ENCODE peak calls at places on chromosomes 13 and 19, in five cellular contexts. One of them, this sample, is unnamed.

GRCh38 chr19:55156202-55157063 is 1.1 kb downstream of the TNNI3 start:
- DNase-seq in tibial artery: no peak
- DNase-seq in mammary epithelial cell: peak; percentile 29
- DNase-seq in RWPE1: peak; percentile 79
- DNase-seq in uterus: no peak
- DNase-seq in this sample: no peak

GRCh38 chr19:58033741-58034475 is at the start of gene ZSCAN1:
- DNase-seq in tibial artery: peak; percentile 42
- DNase-seq in mammary epithelial cell: peak; percentile 11
- DNase-seq in RWPE1: no peak
- DNase-seq in uterus: peak; percentile 72
- DNase-seq in this sample: no peak

GRCh38 chr13:34931572-34931971 is 10.5 kb upstream of the NBEA start:
- DNase-seq in tibial artery: no peak
- DNase-seq in RWPE1: no peak
- DNase-seq in uterus: no peak
- DNase-seq in mammary epithelial cell: peak; percentile 36
- DNase-seq in this sample: no peak

GRCh38 chr19:19256072-19256969 is 16.8 kb downstream of the TM6SF2 start:
- DNase-seq in tibial artery: no peak
- DNase-seq in uterus: no peak
- DNase-seq in RWPE1: no peak
- DNase-seq in mammary epithelial cell: no peak
- DNase-seq in this sample: no peak

GRCh38 chr19:31232871-31233270 is 116.4 kb downstream of the TSHZ3 start:
- DNase-seq in tibial artery: no peak
- DNase-seq in mammary epithelial cell: peak; percentile 7
- DNase-seq in uterus: no peak
- DNase-seq in RWPE1: no peak
- DNase-seq in this sample: no peak

GRCh38 chr13:107466326-107466725 is 749.0 kb downstream of the LIG4 start:
- DNase-seq in RWPE1: peak; percentile 11
- DNase-seq in mammary epithelial cell: no peak
- DNase-seq in uterus: no peak
- DNase-seq in tibial artery: no peak
- DNase-seq in this sample: no peak

GRCh38 chr13:94968040-94968756 is 255.9 kb upstream of the SOX21 start:
- DNase-seq in mammary epithelial cell: no peak
- DNase-seq in tibial artery: no peak
- DNase-seq in RWPE1: no peak
- DNase-seq in uterus: no peak
- DNase-seq in this sample: no peak

GRCh38 chr19:9306443-9306842 is 3.2 kb downstream of the ZNF699 start:
- DNase-seq in RWPE1: peak; percentile 3
- DNase-seq in tibial artery: no peak
- DNase-seq in uterus: no peak
- DNase-seq in mammary epithelial cell: peak; percentile 73
- DNase-seq in this sample: no peak

GRCh38 chr13:93364166-93364565 is 137.6 kb downstream of the GPC6 start:
- DNase-seq in tibial artery: no peak
- DNase-seq in uterus: no peak
- DNase-seq in RWPE1: no peak
- DNase-seq in mammary epithelial cell: peak; percentile 68
- DNase-seq in this sample: no peak

GRCh38 chr19:32287811-32288227 is 57.6 kb upstream of the ZNF507 start:
- DNase-seq in mammary epithelial cell: peak; percentile 29
- DNase-seq in tibial artery: peak; percentile 72
- DNase-seq in RWPE1: no peak
- DNase-seq in uterus: peak; percentile 66
- DNase-seq in this sample: no peak

GRCh38 chr13:105412171-105412570 is 1123.3 kb downstream of the EFNB2 start:
- DNase-seq in uterus: no peak
- DNase-seq in mammary epithelial cell: peak; percentile 33
- DNase-seq in tibial artery: no peak
- DNase-seq in RWPE1: no peak
- DNase-seq in this sample: peak; percentile 5

GRCh38 chr19:51122112-51122981 is 2.4 kb upstream of the SIGLEC9 start:
- DNase-seq in RWPE1: no peak
- DNase-seq in tibial artery: no peak
- DNase-seq in uterus: no peak
- DNase-seq in mammary epithelial cell: peak; percentile 35
- DNase-seq in this sample: no peak

GRCh38 chr19:13154241-13154778 is 4.1 kb downstream of the IER2 start:
- DNase-seq in mammary epithelial cell: peak; percentile 80
- DNase-seq in uterus: peak; percentile 95
- DNase-seq in RWPE1: peak; percentile 69
- DNase-seq in tibial artery: peak; percentile 97
- DNase-seq in this sample: no peak

GRCh38 chr19:58562126-58563033 is 4.0 kb upstream of the UBE2M start:
- DNase-seq in tibial artery: no peak
- DNase-seq in uterus: no peak
- DNase-seq in mammary epithelial cell: peak; percentile 45
- DNase-seq in RWPE1: no peak
- DNase-seq in this sample: no peak

GRCh38 chr13:73168993-73169401 is 110.2 kb downstream of the KLF5 start:
- DNase-seq in mammary epithelial cell: peak; percentile 94
- DNase-seq in tibial artery: no peak
- DNase-seq in uterus: no peak
- DNase-seq in RWPE1: peak; percentile 17
- DNase-seq in this sample: peak; percentile 98

GRCh38 chr13:73166204-73166603 is 107.4 kb downstream of the KLF5 start:
- DNase-seq in tibial artery: no peak
- DNase-seq in uterus: no peak
- DNase-seq in mammary epithelial cell: no peak
- DNase-seq in RWPE1: no peak
- DNase-seq in this sample: no peak

GRCh38 chr13:73168226-73168992 is 109.6 kb downstream of the KLF5 start:
- DNase-seq in uterus: no peak
- DNase-seq in RWPE1: no peak
- DNase-seq in mammary epithelial cell: peak; percentile 79
- DNase-seq in tibial artery: no peak
- DNase-seq in this sample: peak; percentile 90

GRCh38 chr13:73169971-73170370 is 111.2 kb downstream of the KLF5 start:
- DNase-seq in mammary epithelial cell: no peak
- DNase-seq in tibial artery: no peak
- DNase-seq in uterus: no peak
- DNase-seq in RWPE1: no peak
- DNase-seq in this sample: no peak

DNA sequence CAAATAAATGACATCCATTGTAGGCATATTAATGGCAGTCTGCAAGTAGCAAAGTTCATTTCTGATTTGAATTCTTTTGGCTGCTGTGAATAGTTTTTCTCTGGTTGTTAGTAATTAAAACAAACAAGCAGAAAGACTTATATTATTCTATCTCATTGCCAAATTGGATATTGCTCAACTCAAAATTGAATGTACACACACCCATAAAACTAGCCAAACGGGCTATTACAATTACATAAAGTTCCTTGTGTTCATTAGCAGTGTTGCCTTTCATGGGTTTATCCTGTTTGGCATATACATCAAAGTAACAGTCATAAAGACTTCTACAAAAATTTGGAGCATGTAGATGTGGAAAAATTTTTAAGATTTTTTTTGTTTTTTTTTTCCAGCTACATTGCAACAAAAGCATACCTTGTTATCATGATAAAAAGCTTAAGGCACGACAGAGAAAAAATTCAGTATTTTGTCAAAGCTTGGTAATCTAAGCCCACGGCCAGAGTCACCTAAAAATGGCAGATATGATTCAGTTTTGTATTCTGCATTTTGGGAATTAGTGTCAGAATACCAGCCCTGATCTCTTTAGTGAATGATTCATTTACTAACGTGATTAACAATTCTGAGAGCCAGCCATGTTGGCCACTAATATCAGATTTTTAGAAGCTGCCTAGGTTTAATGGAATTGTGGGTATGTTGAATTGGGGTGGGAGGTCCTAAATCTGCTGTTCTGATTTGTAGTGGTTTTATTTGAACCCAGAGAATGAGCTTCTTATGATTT is 108.4 kb downstream of the KLF5 start:
- DNase-seq in mammary epithelial cell: peak; percentile 61
- DNase-seq in uterus: no peak
- DNase-seq in tibial artery: no peak
- DNase-seq in RWPE1: no peak
- DNase-seq in this sample: no peak
- H3K27ac ChIP-seq in mammary epithelial cell: peak overlapping the region; percentile 98
- H3K27ac ChIP-seq in uterus: no peak overlapping the region
- H3K27ac ChIP-seq in tibial artery: no peak overlapping the region
- H3K27ac ChIP-seq in RWPE1: no peak overlapping the region
- H3K27ac ChIP-seq in this sample: peak overlapping the region; percentile 98

GRCh38 chr13:41764558-41764957 is 196.4 kb downstream of the VWA8 start:
- DNase-seq in mammary epithelial cell: no peak
- DNase-seq in uterus: no peak
- DNase-seq in tibial artery: no peak
- DNase-seq in RWPE1: no peak
- DNase-seq in this sample: no peak
- H3K27ac ChIP-seq in mammary epithelial cell: no peak overlapping the region
- H3K27ac ChIP-seq in uterus: no peak overlapping the region
- H3K27ac ChIP-seq in tibial artery: no peak overlapping the region
- H3K27ac ChIP-seq in RWPE1: no peak overlapping the region
- H3K27ac ChIP-seq in this sample: no peak overlapping the region

DNA sequence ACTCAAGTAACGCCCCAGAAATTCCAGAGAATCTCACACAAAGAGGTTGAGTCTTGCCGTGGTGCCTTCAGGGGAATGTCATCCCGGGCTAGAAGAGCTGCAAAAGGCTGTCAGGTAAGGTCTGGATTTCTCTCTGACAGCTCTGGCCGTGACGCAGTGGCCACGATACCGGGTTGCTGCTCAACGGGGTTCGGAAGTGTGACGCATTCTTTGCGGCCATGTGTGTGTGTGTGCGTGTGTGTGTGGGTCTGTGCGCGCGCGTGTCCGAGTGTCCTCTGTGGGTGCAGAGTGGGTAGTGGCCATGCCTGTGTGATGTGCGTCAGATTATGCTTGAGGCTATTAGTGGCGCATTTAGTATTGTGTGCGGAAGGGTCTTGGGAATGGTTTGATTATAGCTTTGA is 306 bp downstream of the ZNF540 start:
- DNase-seq in mammary epithelial cell: no peak
- DNase-seq in uterus: peak; percentile 57
- DNase-seq in RWPE1: no peak
- DNase-seq in tibial artery: peak; percentile 58
- DNase-seq in this sample: peak; percentile 58
- H3K27ac ChIP-seq in mammary epithelial cell: peak overlapping the region; percentile 54
- H3K27ac ChIP-seq in uterus: peak overlapping the region; percentile 88
- H3K27ac ChIP-seq in RWPE1: peak overlapping the region; percentile 92
- H3K27ac ChIP-seq in tibial artery: peak overlapping the region; percentile 86
- H3K27ac ChIP-seq in this sample: peak overlapping the region; percentile 92

DNA sequence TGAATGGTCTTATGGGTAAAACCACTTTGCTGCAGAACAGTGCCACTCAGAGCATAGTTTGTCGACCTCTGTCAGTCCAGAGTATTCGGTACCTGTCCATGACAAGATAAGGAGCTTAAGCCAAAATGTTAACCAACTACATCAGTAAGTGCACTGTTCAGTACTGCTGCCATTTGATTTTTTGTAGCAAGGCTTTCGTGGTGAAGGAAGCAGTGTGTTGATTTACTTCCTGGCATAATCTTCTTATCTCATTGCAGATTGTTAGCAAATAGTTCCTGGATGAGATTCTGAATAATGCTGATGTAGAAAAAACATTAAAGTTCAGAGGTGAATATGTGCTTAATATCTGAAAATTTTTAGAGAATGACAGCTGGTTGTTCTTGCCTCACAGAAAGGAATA is 85.6 kb downstream of the LRRC63 start:
- DNase-seq in uterus: no peak
- DNase-seq in RWPE1: no peak
- DNase-seq in tibial artery: no peak
- DNase-seq in mammary epithelial cell: no peak
- DNase-seq in this sample: no peak
- H3K27ac ChIP-seq in uterus: no peak overlapping the region
- H3K27ac ChIP-seq in RWPE1: no peak overlapping the region
- H3K27ac ChIP-seq in tibial artery: no peak overlapping the region
- H3K27ac ChIP-seq in mammary epithelial cell: peak overlapping the region; percentile 88
- H3K27ac ChIP-seq in this sample: peak overlapping the region; percentile 99

GRCh38 chr13:81874681-81875661 is 1534.0 kb upstream of the SPRY2 start:
- DNase-seq in uterus: no peak
- DNase-seq in RWPE1: no peak
- DNase-seq in mammary epithelial cell: no peak
- DNase-seq in tibial artery: no peak
- DNase-seq in this sample: no peak
- H3K27ac ChIP-seq in uterus: no peak overlapping the region
- H3K27ac ChIP-seq in RWPE1: no peak overlapping the region
- H3K27ac ChIP-seq in mammary epithelial cell: no peak overlapping the region
- H3K27ac ChIP-seq in tibial artery: no peak overlapping the region
- H3K27ac ChIP-seq in this sample: no peak overlapping the region

GRCh38 chr19:3397266-3398022 is 31.1 kb downstream of the NFIC start:
- DNase-seq in tibial artery: no peak
- DNase-seq in uterus: no peak
- DNase-seq in RWPE1: peak; percentile 13
- DNase-seq in mammary epithelial cell: peak; percentile 61
- DNase-seq in this sample: no peak
- H3K27ac ChIP-seq in tibial artery: peak overlapping the region; percentile 100
- H3K27ac ChIP-seq in uterus: peak overlapping the region; percentile 100
- H3K27ac ChIP-seq in RWPE1: peak overlapping the region; percentile 87
- H3K27ac ChIP-seq in mammary epithelial cell: peak overlapping the region; percentile 22
- H3K27ac ChIP-seq in this sample: peak overlapping the region; percentile 49

GRCh38 chr13:41505209-41505835 is 48.0 kb downstream of the RGCC start:
- DNase-seq in uterus: no peak
- DNase-seq in mammary epithelial cell: peak; percentile 80
- DNase-seq in RWPE1: no peak
- DNase-seq in tibial artery: no peak
- DNase-seq in this sample: peak; percentile 33

GRCh38 chr13:41509996-41510395 is 52.6 kb downstream of the RGCC start:
- DNase-seq in tibial artery: no peak
- DNase-seq in uterus: no peak
- DNase-seq in RWPE1: no peak
- DNase-seq in mammary epithelial cell: no peak
- DNase-seq in this sample: no peak

GRCh38 chr13:41502676-41503075 is 45.3 kb downstream of the RGCC start:
- DNase-seq in RWPE1: no peak
- DNase-seq in mammary epithelial cell: no peak
- DNase-seq in uterus: no peak
- DNase-seq in tibial artery: no peak
- DNase-seq in this sample: no peak

GRCh38 chr13:41503386-41503785 is 46.0 kb downstream of the RGCC start:
- DNase-seq in mammary epithelial cell: no peak
- DNase-seq in RWPE1: no peak
- DNase-seq in uterus: no peak
- DNase-seq in tibial artery: no peak
- DNase-seq in this sample: no peak

DNA sequence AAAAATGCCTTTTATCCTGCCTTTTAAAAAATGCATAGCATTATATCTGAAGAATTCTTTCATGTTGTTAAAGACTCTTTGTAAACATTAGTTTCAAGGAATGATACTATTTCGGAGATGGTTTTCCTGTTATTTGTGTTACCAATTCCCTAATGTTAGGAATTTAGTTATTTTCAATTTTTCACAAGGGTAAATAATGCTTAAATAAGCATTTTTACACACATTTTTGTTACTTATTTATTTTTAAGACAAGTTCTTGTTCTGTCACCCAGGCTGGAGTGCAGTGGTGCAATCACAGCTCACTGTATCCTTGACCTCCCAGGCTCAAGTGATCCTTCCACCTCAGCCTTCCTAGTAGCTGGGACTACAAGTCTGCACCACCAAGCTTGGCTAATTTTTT is 49.0 kb downstream of the RGCC start:
- DNase-seq in uterus: no peak
- DNase-seq in tibial artery: no peak
- DNase-seq in RWPE1: no peak
- DNase-seq in mammary epithelial cell: no peak
- DNase-seq in this sample: no peak
- H3K27ac ChIP-seq in uterus: no peak overlapping the region
- H3K27ac ChIP-seq in tibial artery: no peak overlapping the region
- H3K27ac ChIP-seq in RWPE1: no peak overlapping the region
- H3K27ac ChIP-seq in mammary epithelial cell: no peak overlapping the region
- H3K27ac ChIP-seq in this sample: no peak overlapping the region